ENCODE peak calls at places on chromosomes 13 and 19, in six cellular contexts. One of them, this sample, is unnamed.

GRCh38 chr19:29831686-29832085 is 19.9 kb downstream of the CCNE1 start:
- DNase-seq in brain microvascular endothelial cell: no peak
- DNase-seq in psoas muscle: peak; percentile 25
- DNase-seq in CD4-positive, alpha-beta T cell: no peak
- DNase-seq in RWPE1: no peak
- DNase-seq in effector memory CD4-positive, alpha-beta T cell: no peak
- DNase-seq in this sample: no peak

GRCh38 chr19:16445238-16446107 is 26.3 kb downstream of the EPS15L1 start:
- DNase-seq in brain microvascular endothelial cell: no peak
- DNase-seq in psoas muscle: no peak
- DNase-seq in CD4-positive, alpha-beta T cell: no peak
- DNase-seq in RWPE1: no peak
- DNase-seq in effector memory CD4-positive, alpha-beta T cell: no peak
- DNase-seq in this sample: no peak

GRCh38 chr19:58227964-58228583 is 640 bp upstream of the ZNF544 start:
- DNase-seq in brain microvascular endothelial cell: peak; percentile 4
- DNase-seq in psoas muscle: no peak
- DNase-seq in CD4-positive, alpha-beta T cell: no peak
- DNase-seq in RWPE1: no peak
- DNase-seq in effector memory CD4-positive, alpha-beta T cell: no peak
- DNase-seq in this sample: no peak

GRCh38 chr13:91078093-91078679 is 269.3 kb upstream of the MIR17HG start:
- DNase-seq in brain microvascular endothelial cell: no peak
- DNase-seq in psoas muscle: no peak
- DNase-seq in CD4-positive, alpha-beta T cell: no peak
- DNase-seq in RWPE1: no peak
- DNase-seq in effector memory CD4-positive, alpha-beta T cell: no peak
- DNase-seq in this sample: no peak

GRCh38 chr13:66703597-66703996 is 526.5 kb downstream of the PCDH9 start:
- DNase-seq in brain microvascular endothelial cell: no peak
- DNase-seq in psoas muscle: no peak
- DNase-seq in CD4-positive, alpha-beta T cell: no peak
- DNase-seq in RWPE1: no peak
- DNase-seq in effector memory CD4-positive, alpha-beta T cell: no peak
- DNase-seq in this sample: no peak

GRCh38 chr13:95485045-95485517 is 67.4 kb upstream of the CLDN10 start:
- DNase-seq in brain microvascular endothelial cell: peak; percentile 18
- DNase-seq in psoas muscle: no peak
- DNase-seq in CD4-positive, alpha-beta T cell: no peak
- DNase-seq in RWPE1: peak; percentile 38
- DNase-seq in effector memory CD4-positive, alpha-beta T cell: no peak
- DNase-seq in this sample: no peak

GRCh38 chr13:77678691-77679090 is 18.8 kb upstream of the SLAIN1 start:
- DNase-seq in brain microvascular endothelial cell: no peak
- DNase-seq in psoas muscle: no peak
- DNase-seq in CD4-positive, alpha-beta T cell: no peak
- DNase-seq in RWPE1: no peak
- DNase-seq in effector memory CD4-positive, alpha-beta T cell: no peak
- DNase-seq in this sample: no peak

GRCh38 chr19:3149526-3150505 is 14.0 kb downstream of the GNA15 start:
- DNase-seq in brain microvascular endothelial cell: no peak
- DNase-seq in psoas muscle: no peak
- DNase-seq in CD4-positive, alpha-beta T cell: no peak
- DNase-seq in RWPE1: no peak
- DNase-seq in effector memory CD4-positive, alpha-beta T cell: no peak
- DNase-seq in this sample: no peak

GRCh38 chr19:16254851-16255408 is 57.2 kb downstream of the AP1M1 start:
- DNase-seq in brain microvascular endothelial cell: no peak
- DNase-seq in psoas muscle: no peak
- DNase-seq in CD4-positive, alpha-beta T cell: no peak
- DNase-seq in RWPE1: no peak
- DNase-seq in effector memory CD4-positive, alpha-beta T cell: no peak
- DNase-seq in this sample: no peak

GRCh38 chr13:70339738-70340137 is 231.5 kb upstream of the KLHL1 start:
- DNase-seq in brain microvascular endothelial cell: peak; percentile 6
- DNase-seq in psoas muscle: peak; percentile 15
- DNase-seq in CD4-positive, alpha-beta T cell: no peak
- DNase-seq in RWPE1: no peak
- DNase-seq in effector memory CD4-positive, alpha-beta T cell: no peak
- DNase-seq in this sample: no peak

GRCh38 chr19:36489920-36490415 is 607 bp upstream of the ZNF566 start:
- DNase-seq in brain microvascular endothelial cell: peak; percentile 96
- DNase-seq in psoas muscle: peak; percentile 81
- DNase-seq in CD4-positive, alpha-beta T cell: peak; percentile 65
- DNase-seq in RWPE1: peak; percentile 86
- DNase-seq in effector memory CD4-positive, alpha-beta T cell: peak; percentile 58
- DNase-seq in this sample: no peak

GRCh38 chr19:8611890-8612806 is 1.6 kb upstream of the ADAMTS10 start:
- DNase-seq in brain microvascular endothelial cell: peak; percentile 96
- DNase-seq in psoas muscle: peak; percentile 86
- DNase-seq in CD4-positive, alpha-beta T cell: no peak
- DNase-seq in RWPE1: no peak
- DNase-seq in effector memory CD4-positive, alpha-beta T cell: no peak
- DNase-seq in this sample: no peak

GRCh38 chr19:32061304-32061703 is 284.1 kb upstream of the ZNF507 start:
- DNase-seq in brain microvascular endothelial cell: no peak
- DNase-seq in psoas muscle: no peak
- DNase-seq in CD4-positive, alpha-beta T cell: no peak
- DNase-seq in RWPE1: peak; percentile 32
- DNase-seq in effector memory CD4-positive, alpha-beta T cell: no peak
- DNase-seq in this sample: no peak

GRCh38 chr13:22828081-22828480 is 352.7 kb upstream of the SGCG start:
- DNase-seq in brain microvascular endothelial cell: no peak
- DNase-seq in psoas muscle: no peak
- DNase-seq in CD4-positive, alpha-beta T cell: no peak
- DNase-seq in RWPE1: no peak
- DNase-seq in effector memory CD4-positive, alpha-beta T cell: no peak
- DNase-seq in this sample: no peak

GRCh38 chr13:33179463-33179862 is 106.1 kb downstream of the STARD13 start:
- DNase-seq in brain microvascular endothelial cell: no peak
- DNase-seq in psoas muscle: no peak
- DNase-seq in CD4-positive, alpha-beta T cell: no peak
- DNase-seq in RWPE1: no peak
- DNase-seq in effector memory CD4-positive, alpha-beta T cell: no peak
- DNase-seq in this sample: no peak

GRCh38 chr13:50130686-50131051 is 115.4 kb downstream of the KCNRG start:
- DNase-seq in brain microvascular endothelial cell: peak; percentile 53
- DNase-seq in psoas muscle: peak; percentile 67
- DNase-seq in CD4-positive, alpha-beta T cell: no peak
- DNase-seq in RWPE1: no peak
- DNase-seq in effector memory CD4-positive, alpha-beta T cell: no peak
- DNase-seq in this sample: no peak

GRCh38 chr13:19089315-19089714 is 92.3 kb downstream of the TUBA3C start:
- DNase-seq in brain microvascular endothelial cell: no peak
- DNase-seq in psoas muscle: no peak
- DNase-seq in CD4-positive, alpha-beta T cell: no peak
- DNase-seq in RWPE1: no peak
- DNase-seq in effector memory CD4-positive, alpha-beta T cell: no peak
- DNase-seq in this sample: no peak

GRCh38 chr13:114106991-114107685 is 25.3 kb downstream of the RASA3 start:
- DNase-seq in brain microvascular endothelial cell: no peak
- DNase-seq in psoas muscle: peak; percentile 34
- DNase-seq in CD4-positive, alpha-beta T cell: no peak
- DNase-seq in RWPE1: no peak
- DNase-seq in effector memory CD4-positive, alpha-beta T cell: no peak
- DNase-seq in this sample: no peak

GRCh38 chr19:4803736-4804695 is 12.5 kb downstream of the FEM1A start:
- DNase-seq in brain microvascular endothelial cell: peak; percentile 34
- DNase-seq in psoas muscle: peak; percentile 84
- DNase-seq in CD4-positive, alpha-beta T cell: peak; percentile 43
- DNase-seq in RWPE1: peak; percentile 46
- DNase-seq in effector memory CD4-positive, alpha-beta T cell: peak; percentile 36
- DNase-seq in this sample: no peak

GRCh38 chr19:13094771-13095392 is 7.8 kb downstream of the LYL1 start:
- DNase-seq in brain microvascular endothelial cell: no peak
- DNase-seq in psoas muscle: no peak
- DNase-seq in CD4-positive, alpha-beta T cell: no peak
- DNase-seq in RWPE1: no peak
- DNase-seq in effector memory CD4-positive, alpha-beta T cell: no peak
- DNase-seq in this sample: no peak
- H3K27ac ChIP-seq in brain microvascular endothelial cell: no peak overlapping the region
- H3K27ac ChIP-seq in psoas muscle: no peak overlapping the region
- H3K27ac ChIP-seq in CD4-positive, alpha-beta T cell: no peak overlapping the region
- H3K27ac ChIP-seq in RWPE1: peak overlapping the region; percentile 72
- H3K27ac ChIP-seq in effector memory CD4-positive, alpha-beta T cell: no peak overlapping the region
- H3K27ac ChIP-seq in this sample: peak overlapping the region; percentile 71

GRCh38 chr19:33390120-33390907 is 16.8 kb downstream of the CEBPG start:
- DNase-seq in brain microvascular endothelial cell: no peak
- DNase-seq in psoas muscle: peak; percentile 87
- DNase-seq in CD4-positive, alpha-beta T cell: no peak
- DNase-seq in RWPE1: no peak
- DNase-seq in effector memory CD4-positive, alpha-beta T cell: no peak
- DNase-seq in this sample: no peak
- H3K27ac ChIP-seq in brain microvascular endothelial cell: no peak overlapping the region
- H3K27ac ChIP-seq in psoas muscle: no peak overlapping the region
- H3K27ac ChIP-seq in CD4-positive, alpha-beta T cell: no peak overlapping the region
- H3K27ac ChIP-seq in RWPE1: peak overlapping the region; percentile 74
- H3K27ac ChIP-seq in effector memory CD4-positive, alpha-beta T cell: no peak overlapping the region
- H3K27ac ChIP-seq in this sample: peak overlapping the region; percentile 60

GRCh38 chr19:49150106-49150943 is 4.9 kb downstream of the HRC start:
- DNase-seq in brain microvascular endothelial cell: peak; percentile 64
- DNase-seq in psoas muscle: peak; percentile 90
- DNase-seq in CD4-positive, alpha-beta T cell: peak; percentile 19
- DNase-seq in RWPE1: peak; percentile 84
- DNase-seq in effector memory CD4-positive, alpha-beta T cell: no peak
- DNase-seq in this sample: peak; percentile 78
- H3K27ac ChIP-seq in brain microvascular endothelial cell: no peak overlapping the region
- H3K27ac ChIP-seq in psoas muscle: peak overlapping the region; percentile 99
- H3K27ac ChIP-seq in CD4-positive, alpha-beta T cell: no peak overlapping the region
- H3K27ac ChIP-seq in RWPE1: peak overlapping the region; percentile 87
- H3K27ac ChIP-seq in effector memory CD4-positive, alpha-beta T cell: no peak overlapping the region
- H3K27ac ChIP-seq in this sample: peak overlapping the region; percentile 87

DNA sequence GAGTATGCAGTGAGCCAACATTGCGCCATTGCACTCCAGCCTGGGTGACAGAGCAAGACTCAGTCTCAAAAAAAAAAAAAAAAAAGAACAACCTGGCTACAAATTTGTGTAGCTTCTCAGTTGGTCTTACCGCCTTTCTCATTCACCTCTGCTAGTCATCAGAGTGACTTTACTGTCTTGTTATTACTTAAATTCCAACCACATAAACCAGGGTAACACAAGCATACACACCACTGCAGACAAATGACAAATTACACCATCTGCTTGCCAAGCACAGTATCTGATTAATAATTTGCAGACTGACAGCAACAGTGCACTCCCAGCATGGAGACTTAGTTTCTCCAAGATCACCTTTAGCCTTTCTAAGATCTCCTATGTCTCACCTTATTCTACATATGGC is 11.0 kb downstream of the ZNF14 start:
- DNase-seq in brain microvascular endothelial cell: no peak
- DNase-seq in psoas muscle: no peak
- DNase-seq in CD4-positive, alpha-beta T cell: no peak
- DNase-seq in RWPE1: no peak
- DNase-seq in effector memory CD4-positive, alpha-beta T cell: no peak
- DNase-seq in this sample: no peak
- H3K27ac ChIP-seq in brain microvascular endothelial cell: no peak overlapping the region
- H3K27ac ChIP-seq in psoas muscle: no peak overlapping the region
- H3K27ac ChIP-seq in CD4-positive, alpha-beta T cell: no peak overlapping the region
- H3K27ac ChIP-seq in RWPE1: no peak overlapping the region
- H3K27ac ChIP-seq in effector memory CD4-positive, alpha-beta T cell: no peak overlapping the region
- H3K27ac ChIP-seq in this sample: no peak overlapping the region

DNA sequence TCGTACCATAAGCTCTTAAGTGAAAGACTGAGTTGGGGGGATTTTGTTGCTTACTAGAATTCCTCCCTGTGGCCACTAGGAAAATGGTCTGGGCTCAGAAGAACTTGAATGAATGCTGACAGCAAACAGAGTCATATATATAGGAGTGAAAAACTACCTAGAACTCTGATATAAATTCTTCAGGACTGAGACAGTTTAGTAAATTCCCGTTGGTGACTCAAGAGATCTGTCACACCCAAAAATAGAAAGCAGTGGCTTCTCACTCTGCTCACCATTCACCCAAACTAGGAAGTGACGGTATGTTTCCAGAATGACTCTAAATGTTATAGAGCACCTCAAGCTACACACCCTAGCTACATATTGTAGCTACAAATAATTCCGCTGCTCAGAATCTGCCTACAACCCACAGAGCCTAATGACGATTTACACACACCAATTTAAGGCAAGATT is 116.2 kb downstream of the TBC1D4 start:
- DNase-seq in brain microvascular endothelial cell: peak; percentile 87
- DNase-seq in psoas muscle: no peak
- DNase-seq in CD4-positive, alpha-beta T cell: no peak
- DNase-seq in RWPE1: peak; percentile 62
- DNase-seq in effector memory CD4-positive, alpha-beta T cell: no peak
- DNase-seq in this sample: no peak
- H3K27ac ChIP-seq in brain microvascular endothelial cell: peak overlapping the region; percentile 72
- H3K27ac ChIP-seq in psoas muscle: peak overlapping the region; percentile 93
- H3K27ac ChIP-seq in CD4-positive, alpha-beta T cell: no peak overlapping the region
- H3K27ac ChIP-seq in RWPE1: no peak overlapping the region
- H3K27ac ChIP-seq in effector memory CD4-positive, alpha-beta T cell: no peak overlapping the region
- H3K27ac ChIP-seq in this sample: peak overlapping the region; percentile 30

DNA sequence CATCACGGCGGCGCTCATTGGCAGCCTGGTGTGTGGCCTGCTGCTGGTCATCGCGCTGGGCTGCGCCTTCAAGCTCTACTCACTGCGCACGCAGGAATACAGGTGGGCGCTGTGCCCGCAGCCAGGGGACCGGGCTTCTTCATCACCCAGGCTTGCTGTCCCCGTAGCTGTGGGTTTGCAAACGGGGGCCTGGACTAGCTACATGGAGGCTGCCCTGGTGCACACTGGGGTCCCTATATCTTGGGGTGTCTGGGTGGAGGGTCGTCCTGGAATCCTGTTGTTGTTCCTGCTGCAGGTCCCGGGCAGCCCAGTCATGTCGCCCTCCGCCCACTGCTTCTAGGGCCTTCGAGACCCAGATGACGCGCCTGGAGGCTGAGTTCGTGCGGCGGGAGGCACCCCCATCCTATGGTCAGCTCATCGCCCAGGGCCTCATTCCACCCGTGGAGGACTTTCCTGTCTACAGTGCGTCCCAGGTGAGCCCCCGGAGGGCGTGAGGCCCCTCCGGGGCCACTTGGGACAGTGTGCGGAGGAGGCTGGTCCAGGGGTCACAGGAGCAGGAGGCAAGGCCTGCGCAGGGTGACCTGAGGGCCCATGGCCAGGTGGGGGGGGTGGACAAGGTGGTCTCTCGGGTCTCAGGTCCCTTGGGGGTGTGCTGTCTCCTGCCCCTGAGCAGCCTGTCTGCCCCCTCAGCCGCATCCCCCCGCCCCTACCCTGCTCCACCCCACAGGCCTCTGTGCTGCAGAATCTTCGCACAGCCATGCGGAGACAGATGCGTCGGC is 12.3 kb downstream of the LRP3 start:
- DNase-seq in brain microvascular endothelial cell: no peak
- DNase-seq in psoas muscle: no peak
- DNase-seq in CD4-positive, alpha-beta T cell: no peak
- DNase-seq in RWPE1: no peak
- DNase-seq in effector memory CD4-positive, alpha-beta T cell: no peak
- DNase-seq in this sample: no peak
- H3K27ac ChIP-seq in brain microvascular endothelial cell: no peak overlapping the region
- H3K27ac ChIP-seq in psoas muscle: no peak overlapping the region
- H3K27ac ChIP-seq in CD4-positive, alpha-beta T cell: no peak overlapping the region
- H3K27ac ChIP-seq in RWPE1: no peak overlapping the region
- H3K27ac ChIP-seq in effector memory CD4-positive, alpha-beta T cell: no peak overlapping the region
- H3K27ac ChIP-seq in this sample: no peak overlapping the region

GRCh38 chr19:45451181-45451849 is 16.5 kb upstream of the FOSB start:
- DNase-seq in brain microvascular endothelial cell: peak; percentile 86
- DNase-seq in psoas muscle: peak; percentile 60
- DNase-seq in CD4-positive, alpha-beta T cell: peak; percentile 31
- DNase-seq in RWPE1: no peak
- DNase-seq in effector memory CD4-positive, alpha-beta T cell: peak; percentile 66
- DNase-seq in this sample: no peak
- H3K27ac ChIP-seq in brain microvascular endothelial cell: peak overlapping the region; percentile 96
- H3K27ac ChIP-seq in psoas muscle: peak overlapping the region; percentile 38
- H3K27ac ChIP-seq in CD4-positive, alpha-beta T cell: peak overlapping the region; percentile 96
- H3K27ac ChIP-seq in RWPE1: peak overlapping the region; percentile 100
- H3K27ac ChIP-seq in effector memory CD4-positive, alpha-beta T cell: peak overlapping the region; percentile 99
- H3K27ac ChIP-seq in this sample: peak overlapping the region; percentile 82

This sample was measured in caudate nucleus.